ENCODE peak calls at places on chromosomes 12 and 14, in nine cellular contexts. One of them, this sample, is unnamed.

GRCh38 chr12:90963946-90964345 is 9.0 kb upstream of the CCER1 start:
- DNase-seq in ELF-1: no peak
- DNase-seq in hippocampal formation: no peak
- DNase-seq in nucleus accumbens: no peak
- DNase-seq in choroid plexus epithelial cell: no peak
- DNase-seq in HT1080: no peak
- DNase-seq in activated CD8-positive, alpha-beta memory T cell treated with anti-CD3 and anti-CD28 coated beads, Interleukin-2, amount 50 U/mL, for 48 hours: no peak
- DNase-seq in cardiac fibroblast: no peak
- DNase-seq in posterior vena cava: no peak
- DNase-seq in this sample: no peak

GRCh38 chr12:108302034-108302433 is 37.1 kb downstream of the CMKLR1 start:
- DNase-seq in ELF-1: no peak
- DNase-seq in hippocampal formation: no peak
- DNase-seq in nucleus accumbens: no peak
- DNase-seq in choroid plexus epithelial cell: no peak
- DNase-seq in HT1080: no peak
- DNase-seq in activated CD8-positive, alpha-beta memory T cell treated with anti-CD3 and anti-CD28 coated beads, Interleukin-2, amount 50 U/mL, for 48 hours: no peak
- DNase-seq in cardiac fibroblast: no peak
- DNase-seq in posterior vena cava: peak; percentile 34
- DNase-seq in this sample: no peak

GRCh38 chr12:65632131-65632855 is 192.0 kb upstream of the HMGA2 start:
- DNase-seq in ELF-1: no peak
- DNase-seq in hippocampal formation: no peak
- DNase-seq in nucleus accumbens: no peak
- DNase-seq in choroid plexus epithelial cell: peak; percentile 49
- DNase-seq in HT1080: no peak
- DNase-seq in activated CD8-positive, alpha-beta memory T cell treated with anti-CD3 and anti-CD28 coated beads, Interleukin-2, amount 50 U/mL, for 48 hours: no peak
- DNase-seq in cardiac fibroblast: peak; percentile 88
- DNase-seq in posterior vena cava: no peak
- DNase-seq in this sample: no peak

GRCh38 chr12:9740109-9740750 is 7.3 kb upstream of the CLECL1 start:
- DNase-seq in ELF-1: peak; percentile 18
- DNase-seq in hippocampal formation: no peak
- DNase-seq in nucleus accumbens: no peak
- DNase-seq in choroid plexus epithelial cell: no peak
- DNase-seq in HT1080: no peak
- DNase-seq in activated CD8-positive, alpha-beta memory T cell treated with anti-CD3 and anti-CD28 coated beads, Interleukin-2, amount 50 U/mL, for 48 hours: no peak
- DNase-seq in cardiac fibroblast: no peak
- DNase-seq in posterior vena cava: no peak
- DNase-seq in this sample: peak; percentile 59

GRCh38 chr14:52080171-52080800 is 11.4 kb upstream of the NID2 start:
- DNase-seq in ELF-1: no peak
- DNase-seq in hippocampal formation: no peak
- DNase-seq in nucleus accumbens: no peak
- DNase-seq in choroid plexus epithelial cell: peak; percentile 84
- DNase-seq in HT1080: no peak
- DNase-seq in activated CD8-positive, alpha-beta memory T cell treated with anti-CD3 and anti-CD28 coated beads, Interleukin-2, amount 50 U/mL, for 48 hours: no peak
- DNase-seq in cardiac fibroblast: peak; percentile 90
- DNase-seq in posterior vena cava: no peak
- DNase-seq in this sample: peak; percentile 77

GRCh38 chr12:6235499-6235898 is 35.3 kb downstream of the CD9 start:
- DNase-seq in ELF-1: peak; percentile 89
- DNase-seq in hippocampal formation: no peak
- DNase-seq in nucleus accumbens: no peak
- DNase-seq in choroid plexus epithelial cell: no peak
- DNase-seq in HT1080: no peak
- DNase-seq in activated CD8-positive, alpha-beta memory T cell treated with anti-CD3 and anti-CD28 coated beads, Interleukin-2, amount 50 U/mL, for 48 hours: no peak
- DNase-seq in cardiac fibroblast: no peak
- DNase-seq in posterior vena cava: peak; percentile 52
- DNase-seq in this sample: peak; percentile 19

GRCh38 chr12:68352067-68352466 is 19.9 kb upstream of the MDM1 start:
- DNase-seq in ELF-1: no peak
- DNase-seq in hippocampal formation: no peak
- DNase-seq in nucleus accumbens: no peak
- DNase-seq in choroid plexus epithelial cell: no peak
- DNase-seq in HT1080: peak; percentile 65
- DNase-seq in activated CD8-positive, alpha-beta memory T cell treated with anti-CD3 and anti-CD28 coated beads, Interleukin-2, amount 50 U/mL, for 48 hours: no peak
- DNase-seq in cardiac fibroblast: no peak
- DNase-seq in posterior vena cava: no peak
- DNase-seq in this sample: peak; percentile 75

GRCh38 chr12:63843613-63844390 is 698 bp upstream of the SRGAP1 start:
- DNase-seq in ELF-1: peak; percentile 95
- DNase-seq in hippocampal formation: peak; percentile 94
- DNase-seq in nucleus accumbens: peak; percentile 88
- DNase-seq in choroid plexus epithelial cell: peak; percentile 98
- DNase-seq in HT1080: peak; percentile 92
- DNase-seq in activated CD8-positive, alpha-beta memory T cell treated with anti-CD3 and anti-CD28 coated beads, Interleukin-2, amount 50 U/mL, for 48 hours: peak; percentile 87
- DNase-seq in cardiac fibroblast: peak; percentile 94
- DNase-seq in posterior vena cava: peak; percentile 97
- DNase-seq in this sample: peak; percentile 96

GRCh38 chr12:114656906-114657596 is 26.9 kb downstream of the TBX3 start:
- DNase-seq in ELF-1: peak; percentile 70
- DNase-seq in hippocampal formation: no peak
- DNase-seq in nucleus accumbens: no peak
- DNase-seq in choroid plexus epithelial cell: no peak
- DNase-seq in HT1080: no peak
- DNase-seq in activated CD8-positive, alpha-beta memory T cell treated with anti-CD3 and anti-CD28 coated beads, Interleukin-2, amount 50 U/mL, for 48 hours: no peak
- DNase-seq in cardiac fibroblast: no peak
- DNase-seq in posterior vena cava: no peak
- DNase-seq in this sample: no peak

GRCh38 chr14:37232907-37233481 is 35.3 kb downstream of the MIPOL1 start:
- DNase-seq in ELF-1: no peak
- DNase-seq in hippocampal formation: peak; percentile 3
- DNase-seq in nucleus accumbens: no peak
- DNase-seq in choroid plexus epithelial cell: peak; percentile 77
- DNase-seq in HT1080: peak; percentile 46
- DNase-seq in activated CD8-positive, alpha-beta memory T cell treated with anti-CD3 and anti-CD28 coated beads, Interleukin-2, amount 50 U/mL, for 48 hours: no peak
- DNase-seq in cardiac fibroblast: peak; percentile 78
- DNase-seq in posterior vena cava: no peak
- DNase-seq in this sample: peak; percentile 62

GRCh38 chr14:32883189-32883588 is 55.5 kb upstream of the NPAS3 start:
- DNase-seq in ELF-1: no peak
- DNase-seq in hippocampal formation: no peak
- DNase-seq in nucleus accumbens: no peak
- DNase-seq in choroid plexus epithelial cell: peak; percentile 11
- DNase-seq in HT1080: no peak
- DNase-seq in activated CD8-positive, alpha-beta memory T cell treated with anti-CD3 and anti-CD28 coated beads, Interleukin-2, amount 50 U/mL, for 48 hours: no peak
- DNase-seq in cardiac fibroblast: peak; percentile 18
- DNase-seq in posterior vena cava: no peak
- DNase-seq in this sample: peak; percentile 48

GRCh38 chr14:104119700-104120251 is 18.6 kb upstream of the KIF26A start:
- DNase-seq in ELF-1: no peak
- DNase-seq in hippocampal formation: no peak
- DNase-seq in nucleus accumbens: no peak
- DNase-seq in choroid plexus epithelial cell: no peak
- DNase-seq in HT1080: no peak
- DNase-seq in activated CD8-positive, alpha-beta memory T cell treated with anti-CD3 and anti-CD28 coated beads, Interleukin-2, amount 50 U/mL, for 48 hours: no peak
- DNase-seq in cardiac fibroblast: no peak
- DNase-seq in posterior vena cava: peak; percentile 49
- DNase-seq in this sample: no peak

GRCh38 chr14:101838476-101838875 is 77.0 kb downstream of the PPP2R5C start:
- DNase-seq in ELF-1: no peak
- DNase-seq in hippocampal formation: no peak
- DNase-seq in nucleus accumbens: no peak
- DNase-seq in choroid plexus epithelial cell: peak; percentile 35
- DNase-seq in HT1080: no peak
- DNase-seq in activated CD8-positive, alpha-beta memory T cell treated with anti-CD3 and anti-CD28 coated beads, Interleukin-2, amount 50 U/mL, for 48 hours: no peak
- DNase-seq in cardiac fibroblast: no peak
- DNase-seq in posterior vena cava: no peak
- DNase-seq in this sample: no peak

GRCh38 chr12:57852620-57853509 is 6.3 kb upstream of the CTDSP2 start:
- DNase-seq in ELF-1: peak; percentile 78
- DNase-seq in hippocampal formation: no peak
- DNase-seq in nucleus accumbens: no peak
- DNase-seq in choroid plexus epithelial cell: no peak
- DNase-seq in HT1080: no peak
- DNase-seq in activated CD8-positive, alpha-beta memory T cell treated with anti-CD3 and anti-CD28 coated beads, Interleukin-2, amount 50 U/mL, for 48 hours: no peak
- DNase-seq in cardiac fibroblast: no peak
- DNase-seq in posterior vena cava: no peak
- DNase-seq in this sample: no peak